ENCODE peak calls at places on chromosomes 5 and 9, in four cellular contexts. One of them, this sample, is unnamed. For H3F3A, the result is how much of the 10 kb centered on the place peaks cover.

GRCh38 chr5:131000289-131000688 is 164.8 kb downstream of the HINT1 start:
- DNase-seq in PC-9: no peak
- DNase-seq in MM.1S: no peak
- DNase-seq in GM23248: no peak
- DNase-seq in this sample: peak

GRCh38 chr9:134149380-134149779 is 13.5 kb downstream of the WDR5 start:
- DNase-seq in GM23248: no peak
- DNase-seq in MM.1S: no peak
- DNase-seq in PC-9: no peak
- DNase-seq in this sample: no peak

GRCh38 chr9:137300607-137301085 is 1.4 kb downstream of the NRARP start:
- DNase-seq in PC-9: peak
- DNase-seq in MM.1S: no peak
- DNase-seq in GM23248: no peak
- DNase-seq in this sample: peak

GRCh38 chr5:83343345-83343744 is 128.2 kb upstream of the VCAN start:
- DNase-seq in PC-9: no peak
- DNase-seq in MM.1S: no peak
- DNase-seq in GM23248: no peak
- DNase-seq in this sample: no peak

GRCh38 chr5:39294736-39295135 is 69.6 kb downstream of the C9 start:
- DNase-seq in GM23248: no peak
- DNase-seq in MM.1S: no peak
- DNase-seq in PC-9: no peak
- DNase-seq in this sample: no peak

GRCh38 chr9:81801190-81801589 is 111.8 kb upstream of the TLE1 start:
- DNase-seq in MM.1S: no peak
- DNase-seq in PC-9: no peak
- DNase-seq in GM23248: peak
- DNase-seq in this sample: no peak

GRCh38 chr9:26310294-26310693 is 582.3 kb downstream of the CAAP1 start:
- DNase-seq in MM.1S: no peak
- DNase-seq in PC-9: no peak
- DNase-seq in GM23248: peak
- DNase-seq in this sample: no peak

GRCh38 chr5:140821375-140822280 is at the start of gene PCDHA5:
- DNase-seq in MM.1S: no peak
- DNase-seq in GM23248: peak
- DNase-seq in PC-9: no peak
- DNase-seq in this sample: peak

GRCh38 chr9:38084556-38084880 is 15.5 kb upstream of the SHB start:
- DNase-seq in GM23248: no peak
- DNase-seq in MM.1S: no peak
- DNase-seq in PC-9: no peak
- DNase-seq in this sample: no peak

GRCh38 chr5:72366324-72366976 is 46.3 kb downstream of the PTCD2 start:
- DNase-seq in GM23248: peak
- DNase-seq in PC-9: peak
- DNase-seq in MM.1S: peak
- DNase-seq in this sample: peak

GRCh38 chr5:56515011-56515410 is 281.9 kb upstream of the ANKRD55 start:
- DNase-seq in PC-9: no peak
- DNase-seq in MM.1S: no peak
- DNase-seq in GM23248: no peak
- DNase-seq in this sample: no peak

GRCh38 chr5:140075371-140075770 is 32.3 kb upstream of the NRG2 start:
- DNase-seq in GM23248: peak
- DNase-seq in MM.1S: no peak
- DNase-seq in PC-9: peak
- DNase-seq in this sample: no peak

GRCh38 chr5:485943-486491 is 38.2 kb downstream of the SLC9A3 start:
- DNase-seq in PC-9: no peak
- DNase-seq in GM23248: peak
- DNase-seq in MM.1S: no peak
- DNase-seq in this sample: no peak

GRCh38 chr5:161549106-161549505 is 2.6 kb upstream of the GABRB2 start:
- DNase-seq in GM23248: peak
- DNase-seq in PC-9: no peak
- DNase-seq in MM.1S: no peak
- DNase-seq in this sample: no peak

GRCh38 chr5:776862-777711 is 7.4 kb downstream of the ZDHHC11B start:
- DNase-seq in PC-9: no peak
- DNase-seq in GM23248: peak
- DNase-seq in MM.1S: no peak
- DNase-seq in this sample: peak

GRCh38 chr9:70046274-70047070 is 2.8 kb downstream of the MAMDC2 start:
- DNase-seq in PC-9: no peak
- DNase-seq in GM23248: no peak
- DNase-seq in MM.1S: peak
- DNase-seq in this sample: no peak

GRCh38 chr5:91438871-91439270 is 55.8 kb upstream of the ARRDC3 start:
- DNase-seq in PC-9: no peak
- DNase-seq in MM.1S: no peak
- DNase-seq in GM23248: no peak
- DNase-seq in this sample: peak

GRCh38 chr5:141657937-141658545 is 6.8 kb upstream of the FCHSD1 start:
- DNase-seq in PC-9: peak
- DNase-seq in GM23248: peak
- DNase-seq in MM.1S: no peak
- DNase-seq in this sample: no peak

GRCh38 chr5:115391780-115392179 is 95.3 kb upstream of the CCDC112 start:
- DNase-seq in PC-9: no peak
- DNase-seq in MM.1S: no peak
- DNase-seq in GM23248: no peak
- DNase-seq in this sample: no peak

GRCh38 chr5:79878721-79879336 is 112.2 kb downstream of the MTX3 start:
- DNase-seq in MM.1S: no peak
- DNase-seq in GM23248: peak
- DNase-seq in PC-9: no peak
- DNase-seq in this sample: peak

GRCh38 chr9:88494983-88495721 is 39.8 kb upstream of the NXNL2 start:
- DNase-seq in PC-9: no peak
- DNase-seq in GM23248: no peak
- DNase-seq in MM.1S: no peak
- DNase-seq in this sample: no peak

GRCh38 chr5:111248571-111248970 is 24.4 kb downstream of the CAMK4 start:
- DNase-seq in GM23248: no peak
- DNase-seq in PC-9: no peak
- DNase-seq in MM.1S: no peak
- DNase-seq in this sample: no peak

GRCh38 chr5:92613546-92613945 is 967.5 kb downstream of the NR2F1-AS1 start:
- DNase-seq in PC-9: no peak
- DNase-seq in MM.1S: no peak
- DNase-seq in GM23248: peak
- DNase-seq in this sample: no peak

GRCh38 chr5:117266237-117266725 is 691.7 kb upstream of the SEMA6A start:
- DNase-seq in GM23248: no peak
- DNase-seq in PC-9: no peak
- DNase-seq in MM.1S: no peak
- DNase-seq in this sample: no peak

GRCh38 chr9:89877051-89878002 is 272.5 kb downstream of the GADD45G start:
- DNase-seq in PC-9: no peak
- DNase-seq in GM23248: no peak
- DNase-seq in MM.1S: no peak
- DNase-seq in this sample: no peak

DNA sequence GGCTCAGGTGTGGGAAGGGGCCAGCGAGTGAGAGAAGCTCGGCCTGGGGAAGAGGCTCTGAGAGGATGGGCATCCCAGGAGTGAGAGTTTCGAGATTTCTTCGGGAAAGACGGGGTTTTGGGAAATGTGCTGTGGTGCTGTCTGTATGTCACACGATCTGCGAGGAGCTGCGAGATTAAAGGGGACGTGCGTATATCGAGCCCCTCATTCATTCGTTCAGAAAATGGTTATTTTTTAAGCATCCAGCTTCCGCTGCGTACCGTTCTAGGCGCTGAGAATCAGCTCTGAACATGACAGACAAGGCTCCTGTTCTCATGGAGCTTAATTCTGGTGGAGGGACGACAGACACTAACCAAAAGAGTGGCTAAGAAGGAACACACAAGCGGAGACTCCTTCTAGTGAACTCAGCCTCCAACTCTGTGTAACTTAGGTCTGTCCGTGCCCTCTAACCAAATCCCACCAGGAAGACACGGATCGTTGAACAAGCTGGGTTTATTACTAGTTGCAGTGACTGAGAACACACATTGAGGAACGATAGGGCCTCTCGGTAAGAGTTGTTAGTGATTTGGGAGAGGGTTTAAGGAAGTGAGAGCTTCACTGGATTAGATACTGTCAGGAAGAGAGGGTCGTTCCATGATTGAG is 836 bp upstream of the FBXW11 start:
- DNase-seq in MM.1S: no peak
- DNase-seq in PC-9: no peak
- DNase-seq in GM23248: peak
- DNase-seq in this sample: peak
- H3F3A ChIP-seq in MM.1S: under half
- H3F3A ChIP-seq in PC-9: under half
- H3F3A ChIP-seq in GM23248: half or more
- H3F3A ChIP-seq in this sample: under half

DNA sequence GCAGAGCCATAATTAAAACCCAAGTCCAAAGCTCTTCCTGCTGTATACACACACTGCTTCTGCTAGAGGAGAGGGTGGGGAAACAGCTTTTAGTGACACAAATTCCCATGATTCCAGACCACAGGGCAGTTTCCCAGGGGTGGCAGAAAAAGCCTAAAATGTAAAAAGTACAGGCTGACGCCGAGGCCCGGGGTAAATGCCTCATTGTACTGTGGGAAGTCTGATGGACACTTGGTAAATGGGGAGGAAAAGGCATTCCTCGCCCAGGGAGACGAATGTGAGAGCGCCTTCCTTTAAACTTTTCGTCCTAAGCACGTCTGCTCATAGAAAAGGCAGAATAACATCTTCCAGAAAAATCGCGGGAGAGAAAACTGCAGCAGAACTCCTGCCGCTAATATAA is 65.6 kb downstream of the DENND1A start:
- DNase-seq in MM.1S: no peak
- DNase-seq in GM23248: no peak
- DNase-seq in PC-9: no peak
- DNase-seq in this sample: peak
- H3F3A ChIP-seq in MM.1S: under half
- H3F3A ChIP-seq in GM23248: under half
- H3F3A ChIP-seq in PC-9: under half
- H3F3A ChIP-seq in this sample: under half

GRCh38 chr9:128685636-128686489 is 3.2 kb upstream of the SET start:
- DNase-seq in MM.1S: peak
- DNase-seq in GM23248: no peak
- DNase-seq in PC-9: no peak
- DNase-seq in this sample: no peak
- H3F3A ChIP-seq in MM.1S: under half
- H3F3A ChIP-seq in GM23248: under half
- H3F3A ChIP-seq in PC-9: half or more
- H3F3A ChIP-seq in this sample: under half

GRCh38 chr5:177484902-177485549 is 11.6 kb upstream of the DBN1 start:
- DNase-seq in PC-9: no peak
- DNase-seq in GM23248: no peak
- DNase-seq in MM.1S: no peak
- DNase-seq in this sample: no peak

GRCh38 chr5:177483994-177484901 is 10.8 kb upstream of the DBN1 start:
- DNase-seq in PC-9: no peak
- DNase-seq in GM23248: no peak
- DNase-seq in MM.1S: no peak
- DNase-seq in this sample: no peak

GRCh38 chr5:177479774-177480173 is 6.3 kb upstream of the DBN1 start:
- DNase-seq in MM.1S: no peak
- DNase-seq in GM23248: peak
- DNase-seq in PC-9: peak
- DNase-seq in this sample: no peak

GRCh38 chr5:177483042-177483441 is 9.6 kb upstream of the DBN1 start:
- DNase-seq in PC-9: peak
- DNase-seq in MM.1S: no peak
- DNase-seq in GM23248: no peak
- DNase-seq in this sample: no peak

DNA sequence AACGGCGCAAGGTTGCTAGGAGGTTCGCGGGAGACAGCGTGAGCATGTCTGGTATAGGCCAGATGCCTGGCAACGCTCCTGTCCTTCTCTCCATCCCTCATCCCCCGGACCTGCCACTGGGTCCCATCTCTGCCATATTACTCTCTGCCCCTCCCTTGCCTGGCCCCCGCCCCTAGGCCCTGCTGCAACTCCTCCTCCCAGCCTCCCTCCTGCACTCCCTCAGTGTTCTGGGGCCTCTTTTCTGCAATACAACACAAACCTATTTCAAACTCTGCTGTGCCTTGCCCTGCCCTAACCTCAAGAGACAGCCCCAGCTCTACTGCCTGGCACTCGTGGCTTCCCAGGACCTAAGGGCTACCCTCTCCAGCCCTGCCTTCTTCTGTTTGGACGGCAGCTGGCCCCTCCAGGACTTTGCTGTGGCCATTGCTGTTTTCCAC is 8.9 kb upstream of the DBN1 start:
- DNase-seq in PC-9: peak
- DNase-seq in GM23248: peak
- DNase-seq in MM.1S: no peak
- DNase-seq in this sample: no peak
- H3F3A ChIP-seq in PC-9: under half
- H3F3A ChIP-seq in GM23248: half or more
- H3F3A ChIP-seq in MM.1S: under half
- H3F3A ChIP-seq in this sample: under half

GRCh38 chr9:14994738-14995137 is 84.5 kb upstream of the FREM1 start:
- DNase-seq in MM.1S: no peak
- DNase-seq in PC-9: no peak
- DNase-seq in GM23248: no peak
- DNase-seq in this sample: no peak
- H3F3A ChIP-seq in MM.1S: under half
- H3F3A ChIP-seq in PC-9: under half
- H3F3A ChIP-seq in GM23248: under half
- H3F3A ChIP-seq in this sample: under half

GRCh38 chr5:150409638-150410523 is 2.8 kb downstream of the CD74 start:
- DNase-seq in MM.1S: peak
- DNase-seq in GM23248: peak
- DNase-seq in PC-9: peak
- DNase-seq in this sample: peak

GRCh38 chr5:150412319-150413175 is at the start of gene CD74:
- DNase-seq in GM23248: peak
- DNase-seq in PC-9: no peak
- DNase-seq in MM.1S: peak
- DNase-seq in this sample: peak

GRCh38 chr5:150411245-150411979 is 1.3 kb downstream of the CD74 start:
- DNase-seq in MM.1S: peak
- DNase-seq in PC-9: no peak
- DNase-seq in GM23248: peak
- DNase-seq in this sample: peak

GRCh38 chr5:150413176-150413901 is 629 bp upstream of the CD74 start:
- DNase-seq in MM.1S: no peak
- DNase-seq in GM23248: no peak
- DNase-seq in PC-9: no peak
- DNase-seq in this sample: no peak

GRCh38 chr5:150410524-150411244 is 2.0 kb downstream of the CD74 start:
- DNase-seq in PC-9: peak
- DNase-seq in MM.1S: peak
- DNase-seq in GM23248: peak
- DNase-seq in this sample: peak
- H3F3A ChIP-seq in PC-9: under half
- H3F3A ChIP-seq in MM.1S: under half
- H3F3A ChIP-seq in GM23248: under half
- H3F3A ChIP-seq in this sample: under half